ENCODE peak calls at places on chromosome 20, in ten cellular contexts. M is NCI-H1092 treated with DMSO at 0.1 percent for 48 hours, W is amygdala, O is AG04450, S is GM12865, V is HepG2, Q is NCI-H1105, T is T-cell, N is HTR-8/SVneo, Z is NCI-H446. R is an unnamed sample.

GRCh38 chr20:8330785-8331699 is 199.0 kb downstream of the PLCB1 start:
- DNase-seq in W (no peak), M (no peak), O (no peak), S (no peak), T (no peak), Z (peak), V (peak), Q (no peak), N (no peak), R (no peak)

GRCh38 chr20:17504326-17504897 is 26.8 kb downstream of the BFSP1 start:
- DNase-seq in Q (no peak), M (no peak), Z (no peak), T (no peak), O (no peak), N (peak), S (no peak), W (no peak), V (no peak), R (no peak)

GRCh38 chr20:11496382-11496781 is 421.3 kb upstream of the BTBD3 start:
- DNase-seq in M (no peak), W (no peak), O (no peak), N (no peak), Z (no peak), S (no peak), T (no peak), V (no peak), Q (no peak), R (no peak)

GRCh38 chr20:56628015-56628872 is 862 bp upstream of the TFAP2C start:
- DNase-seq in O (no peak), T (no peak), M (no peak), Q (no peak), V (no peak), S (no peak), N (peak), Z (no peak), W (no peak), R (no peak)

GRCh38 chr20:44287272-44288097 is 23.5 kb downstream of the FITM2 start:
- DNase-seq in S (no peak), Z (no peak), M (no peak), O (no peak), N (no peak), T (no peak), V (peak), W (no peak), Q (no peak), R (no peak)

GRCh38 chr20:36862857-36863668 is 12.9 kb upstream of the TLDC2 start:
- DNase-seq in Q (no peak), V (no peak), N (no peak), O (no peak), Z (no peak), T (no peak), W (no peak), S (no peak), M (no peak), R (no peak)

GRCh38 chr20:33159713-33160112 is 8.2 kb upstream of the BPIFA2 start:
- DNase-seq in Z (no peak), O (no peak), T (no peak), N (no peak), W (no peak), Q (no peak), S (no peak), M (no peak), V (no peak), R (no peak)

GRCh38 chr20:64189986-64190385 is 25.7 kb downstream of the MYT1 start:
- DNase-seq in Q (no peak), N (no peak), T (no peak), S (no peak), V (no peak), O (no peak), M (no peak), W (no peak), Z (no peak), R (no peak)

GRCh38 chr20:15616626-15617025 is 956.6 kb downstream of the KIF16B start:
- DNase-seq in W (no peak), Z (no peak), O (no peak), Q (no peak), S (no peak), V (no peak), M (no peak), N (no peak), T (no peak), R (no peak)

GRCh38 chr20:64110411-64111068 is 3.2 kb upstream of the NPBWR2 start:
- DNase-seq in V (no peak), S (no peak), O (no peak), Q (no peak), T (no peak), Z (no peak), M (no peak), N (no peak), W (no peak), R (no peak)

GRCh38 chr20:10635476-10636208 is 38.2 kb downstream of the JAG1 start:
- DNase-seq in V (no peak), O (no peak), M (no peak), Z (no peak), T (no peak), Q (no peak), S (no peak), W (no peak), N (no peak), R (no peak)

GRCh38 chr20:32920066-32920465 is 61.3 kb downstream of the EFCAB8 start:
- DNase-seq in Q (no peak), M (no peak), T (no peak), Z (no peak), W (no peak), S (no peak), O (no peak), N (no peak), V (no peak), R (no peak)

GRCh38 chr20:63188159-63188442 is 27.8 kb downstream of the YTHDF1 start:
- DNase-seq in W (no peak), Z (no peak), N (no peak), O (no peak), Q (no peak), M (no peak), V (no peak), S (no peak), T (no peak), R (no peak)

GRCh38 chr20:18314786-18315406 is 26.6 kb downstream of the ZNF133 start:
- DNase-seq in Z (no peak), O (peak), T (no peak), S (no peak), N (peak), M (no peak), W (no peak), V (no peak), Q (no peak), R (peak)

GRCh38 chr20:38838326-38838725 is 32.8 kb downstream of the PPP1R16B start:
- DNase-seq in V (no peak), Z (no peak), W (no peak), Q (no peak), T (no peak), M (no peak), S (no peak), O (no peak), N (no peak), R (no peak)

GRCh38 chr20:57973886-57974285 is 254.6 kb downstream of the ANKRD60 start:
- DNase-seq in O (no peak), W (no peak), Q (no peak), Z (no peak), S (no peak), V (no peak), N (no peak), M (no peak), T (no peak), R (no peak)

GRCh38 chr20:38645980-38646858 is 44.6 kb downstream of the ARHGAP40 start:
- DNase-seq in N (peak), S (peak), Q (peak), Z (peak), V (peak), W (peak), T (peak), O (peak), M (peak), R (peak)

GRCh38 chr20:46406986-46407670 is 713 bp upstream of the ELMO2 start:
- DNase-seq in O (no peak), T (peak), V (peak), S (peak), N (peak), Z (no peak), W (peak), Q (peak), M (peak), R (no peak)

GRCh38 chr20:23614163-23614562 is 8.4 kb upstream of the CST9 start:
- DNase-seq in O (no peak), Q (no peak), T (no peak), W (no peak), V (no peak), S (no peak), N (no peak), M (no peak), Z (no peak), R (no peak)

GRCh38 chr20:44370639-44371218 is 15.2 kb downstream of the HNF4A start:
- DNase-seq in T (no peak), S (no peak), Z (no peak), V (peak), O (no peak), M (no peak), N (no peak), Q (no peak), W (no peak), R (no peak)

GRCh38 chr20:19968488-19969073 is 48.6 kb upstream of the NAA20 start:
- DNase-seq in S (no peak), V (no peak), N (no peak), Z (no peak), O (no peak), Q (no peak), T (no peak), M (no peak), W (no peak), R (no peak)

GRCh38 chr20:53803492-53804155 is 210.0 kb upstream of the ZNF217 start:
- DNase-seq in Q (no peak), W (no peak), N (no peak), V (no peak), O (no peak), Z (no peak), S (no peak), T (no peak), M (no peak), R (no peak)

GRCh38 chr20:43457640-43458421 is at the start of gene SRSF6:
- DNase-seq in M (peak), T (peak), W (peak), S (peak), O (peak), Q (peak), Z (peak), V (peak), N (peak), R (peak)

GRCh38 chr20:1296922-1297321 is 30.8 kb downstream of the SNPH start:
- DNase-seq in Q (no peak), M (no peak), T (no peak), Z (no peak), S (no peak), V (no peak), N (no peak), O (no peak), W (no peak), R (no peak)

GRCh38 chr20:25011261-25011660 is 18.7 kb upstream of the APMAP start:
- DNase-seq in M (no peak), S (no peak), N (no peak), V (no peak), Z (no peak), O (no peak), T (no peak), W (no peak), Q (no peak), R (no peak)

GRCh38 chr20:32762754-32763201 is 593 bp downstream of the DNMT3B start:
- DNase-seq in S (no peak), T (no peak), Q (no peak), V (no peak), M (no peak), W (no peak), Z (no peak), O (no peak), N (no peak), R (no peak)

GRCh38 chr20:15446373-15446772 is 1109.0 kb upstream of the FLRT3 start:
- DNase-seq in W (no peak), N (no peak), Z (no peak), T (no peak), O (no peak), M (no peak), V (no peak), S (no peak), Q (peak), R (no peak)

GRCh38 chr20:57682184-57683038 is 27.4 kb downstream of the PMEPA1 start:
- DNase-seq in N (no peak), T (no peak), S (peak), O (no peak), V (no peak), Q (no peak), Z (no peak), W (peak), M (no peak), R (no peak)

GRCh38 chr20:19096847-19097246 is 115.6 kb upstream of the SLC24A3 start:
- DNase-seq in M (no peak), Z (no peak), S (no peak), Q (no peak), V (no peak), O (no peak), N (no peak), W (no peak), T (no peak), R (no peak)

GRCh38 chr20:13029687-13030510 is 21.1 kb downstream of the SPTLC3 start:
- DNase-seq in Z (no peak), T (no peak), Q (no peak), N (peak), O (peak), V (peak), S (no peak), W (no peak), M (no peak), R (peak)

GRCh38 chr20:19934792-19935491 is 82.2 kb upstream of the NAA20 start:
- DNase-seq in T (no peak), V (no peak), M (peak), S (peak), Z (no peak), N (no peak), W (peak), O (no peak), Q (peak), R (no peak)

GRCh38 chr20:25623225-25623735 is 534 bp downstream of the NANP start:
- DNase-seq in M (peak), W (no peak), N (no peak), S (peak), Z (no peak), O (no peak), V (peak), Q (no peak), T (no peak), R (no peak)

GRCh38 chr20:25499031-25499430 is 86.3 kb downstream of the NINL start:
- DNase-seq in O (no peak), V (no peak), Q (no peak), W (no peak), N (no peak), M (no peak), S (no peak), T (no peak), Z (no peak), R (no peak)

GRCh38 chr20:61271273-61272221 is 19.5 kb downstream of the CDH4 start:
- DNase-seq in Z (no peak), Q (peak), O (no peak), T (no peak), M (no peak), V (no peak), W (peak), N (no peak), S (no peak), R (no peak)

GRCh38 chr20:16803965-16804792 is 56.0 kb downstream of the OTOR start:
- DNase-seq in Q (peak), O (no peak), M (peak), V (peak), W (peak), N (peak), Z (peak), T (no peak), S (peak), R (peak)